ENCODE peak calls at places on chromosomes 1 and 21, in nine cellular contexts. G is NCI-H1105; E is HFFc6; D is upper lobe of right lung; X is posterior cingulate gyrus; F is lower lobe of right lung; Q is effector memory CD8-positive, alpha-beta T cell; M is HEK293T; P is HTR-8/SVneo. J is an unnamed sample.

GRCh38 chr1:208235983-208236761 is 8.0 kb downstream of the PLXNA2 start:
- DNase-seq in D (no peak), F (no peak), M (no peak), P (no peak), Q (peak; percentile 3), X (no peak), E (no peak), G (no peak), J (no peak)

GRCh38 chr1:160340866-160341265 is 2.2 kb downstream of the COPA start:
- DNase-seq in D (no peak), Q (no peak), X (no peak), M (no peak), G (no peak), P (no peak), E (no peak), F (no peak), J (no peak)

GRCh38 chr1:180926164-180926981 is 13.7 kb downstream of the KIAA1614 start:
- DNase-seq in M (no peak), F (no peak), Q (no peak), D (no peak), P (no peak), X (peak; percentile 96), G (peak; percentile 80), E (peak; percentile 28), J (no peak)

GRCh38 chr1:180530501-180530900 is 28.1 kb upstream of the ACBD6 start:
- DNase-seq in Q (no peak), G (no peak), D (no peak), F (peak; percentile 58), M (no peak), X (no peak), P (peak; percentile 50), E (peak; percentile 73), J (peak; percentile 94)

GRCh38 chr1:2966940-2967725 is 54.1 kb upstream of the ACTRT2 start:
- DNase-seq in G (no peak), Q (no peak), E (no peak), F (no peak), P (no peak), M (no peak), X (peak; percentile 96), D (peak; percentile 60), J (no peak)

GRCh38 chr1:160883586-160883985 is 1.4 kb downstream of the ITLN1 start:
- DNase-seq in Q (no peak), X (peak; percentile 48), F (no peak), P (no peak), D (no peak), M (no peak), E (no peak), G (no peak), J (no peak)

GRCh38 chr1:210647406-210648333 is 319.0 kb downstream of the HHAT start:
- DNase-seq in M (no peak), X (no peak), Q (no peak), E (no peak), D (no peak), G (no peak), F (no peak), P (no peak), J (no peak)

GRCh38 chr1:40711465-40712404 is 20.2 kb downstream of the NFYC start:
- DNase-seq in P (no peak), F (no peak), G (no peak), D (no peak), X (no peak), Q (no peak), M (no peak), E (peak; percentile 43), J (peak; percentile 49)

GRCh38 chr1:95730986-95731385 is 497.0 kb downstream of the RWDD3 start:
- DNase-seq in F (no peak), Q (no peak), G (no peak), X (no peak), P (no peak), M (no peak), D (no peak), E (no peak), J (no peak)

GRCh38 chr21:45477176-45478114 is 64.8 kb downstream of the SLC19A1 start:
- DNase-seq in X (peak; percentile 86), M (no peak), E (no peak), D (no peak), P (no peak), Q (no peak), G (no peak), F (no peak), J (no peak)

GRCh38 chr1:155504207-155504606 is 58.4 kb downstream of the ASH1L start:
- DNase-seq in D (no peak), P (peak; percentile 39), M (peak; percentile 15), X (no peak), G (peak; percentile 14), F (no peak), Q (no peak), E (peak; percentile 32), J (peak; percentile 62)

GRCh38 chr1:183776731-183777130 is 28.2 kb upstream of the RGL1 start:
- DNase-seq in E (peak; percentile 23), P (peak; percentile 10), X (no peak), M (no peak), F (no peak), Q (no peak), G (no peak), D (no peak), J (no peak)

GRCh38 chr1:94122201-94122970 is 1.4 kb upstream of the ABCA4 start:
- DNase-seq in E (no peak), M (no peak), Q (no peak), X (no peak), F (no peak), G (no peak), D (no peak), P (no peak), J (no peak)

GRCh38 chr21:45601551-45601950 is 42.0 kb upstream of the PCBP3 start:
- DNase-seq in D (peak; percentile 40), P (no peak), G (no peak), F (no peak), M (no peak), X (no peak), E (no peak), Q (no peak), J (no peak)

GRCh38 chr1:151327903-151328674 is 873 bp upstream of the PI4KB start:
- DNase-seq in E (no peak), P (no peak), F (no peak), X (peak; percentile 91), D (peak; percentile 69), G (no peak), Q (peak; percentile 15), M (peak; percentile 34), J (no peak)

GRCh38 chr1:236952279-236953003 is 51.8 kb downstream of the MT1HL1 start:
- DNase-seq in G (no peak), M (no peak), Q (no peak), D (no peak), P (no peak), F (no peak), X (no peak), E (no peak), J (no peak)

GRCh38 chr1:118101445-118101844 is 83.6 kb downstream of the SPAG17 start:
- DNase-seq in X (no peak), E (peak; percentile 42), D (no peak), M (no peak), F (no peak), Q (no peak), G (no peak), P (no peak), J (no peak)

GRCh38 chr1:156911587-156912298 is 8.7 kb upstream of the LRRC71 start:
- DNase-seq in F (no peak), X (no peak), P (no peak), Q (no peak), E (no peak), M (no peak), G (no peak), D (no peak), J (no peak)

GRCh38 chr1:26597629-26598039 is 68.1 kb downstream of the RPS6KA1 start:
- DNase-seq in X (no peak), D (no peak), Q (peak; percentile 19), G (peak; percentile 52), E (peak; percentile 53), F (no peak), P (peak; percentile 51), M (peak; percentile 47), J (peak; percentile 88)

GRCh38 chr1:23210351-23210785 is 6.9 kb downstream of the HTR1D start:
- DNase-seq in G (no peak), P (no peak), X (peak; percentile 56), E (no peak), F (no peak), M (no peak), Q (no peak), D (no peak), J (no peak)

GRCh38 chr1:153791856-153792253 is 16.6 kb downstream of the SLC27A3 start:
- DNase-seq in Q (no peak), E (peak; percentile 41), D (peak; percentile 62), G (no peak), P (no peak), X (peak; percentile 91), M (no peak), F (no peak), J (peak; percentile 13)

GRCh38 chr1:162987866-162988265 is 81.3 kb upstream of the RGS4 start:
- DNase-seq in D (no peak), G (no peak), Q (no peak), P (no peak), E (peak; percentile 59), X (no peak), M (no peak), F (no peak), J (no peak)

GRCh38 chr1:155305881-155306391 is 2.7 kb upstream of the FDPS start:
- DNase-seq in P (no peak), Q (no peak), G (no peak), D (no peak), F (no peak), M (no peak), E (no peak), X (no peak), J (no peak)

GRCh38 chr1:19710825-19711611 is 46.3 kb downstream of the HTR6 start:
- DNase-seq in E (no peak), P (no peak), G (no peak), Q (no peak), X (no peak), M (no peak), F (no peak), D (no peak), J (no peak)

GRCh38 chr21:45994086-45994661 is 12.6 kb downstream of the COL6A1 start:
- DNase-seq in Q (no peak), X (peak; percentile 70), D (peak; percentile 51), F (peak; percentile 35), G (no peak), P (no peak), E (no peak), M (no peak), J (no peak)

GRCh38 chr1:41540886-41541591 is 56.6 kb upstream of the EDN2 start:
- DNase-seq in M (no peak), G (no peak), E (peak; percentile 3), X (peak; percentile 68), Q (no peak), D (peak; percentile 67), P (no peak), F (no peak), J (no peak)

J was measured in trophoblast cell.